ENCODE peak calls at places on chromosome 17, in seven cellular contexts. X is cardiac muscle cell; I is fibroblast of lung; K is CD8-positive, alpha-beta memory T cell; W is colonic mucosa; G is bronchial epithelial cell; S is hepatocyte. V is an unnamed sample.
A peak's percentile ranks its signal among the peaks of the same experiment; 100 is the strongest.

GRCh38 chr17:73348824-73349095 is 37.0 kb upstream of the CDC42EP4 start:
- DNase-seq in X (no peak), I (no peak), K (no peak), W (no peak), G (no peak), S (no peak), V (no peak)

GRCh38 chr17:15514469-15514868 is 47.0 kb upstream of the CDRT4 start:
- DNase-seq in X (no peak), I (no peak), K (no peak), W (no peak), G (no peak), S (no peak), V (no peak)

GRCh38 chr17:73419896-73420295 is 108.1 kb upstream of the CDC42EP4 start:
- DNase-seq in X (no peak), I (peak; percentile 11), K (no peak), W (no peak), G (no peak), S (no peak), V (no peak)

GRCh38 chr17:50545306-50545705 is 1.7 kb upstream of the SPATA20 start:
- DNase-seq in X (no peak), I (no peak), K (no peak), W (peak; percentile 58), G (no peak), S (no peak), V (no peak)

GRCh38 chr17:69375229-69375628 is 39.3 kb upstream of the MAP2K6 start:
- DNase-seq in X (no peak), I (no peak), K (no peak), W (no peak), G (no peak), S (no peak), V (no peak)

GRCh38 chr17:77298811-77299210 is 158.0 kb downstream of the SEC14L1 start:
- DNase-seq in X (no peak), I (no peak), K (no peak), W (no peak), G (no peak), S (no peak), V (no peak)

GRCh38 chr17:60524463-60525346 is 1.3 kb downstream of the APPBP2 start:
- DNase-seq in X (peak; percentile 3), I (peak; percentile 75), K (no peak), W (no peak), G (peak; percentile 19), S (peak; percentile 13), V (no peak)

GRCh38 chr17:66650490-66650877 is 184.4 kb upstream of the CACNG5 start:
- DNase-seq in X (no peak), I (no peak), K (no peak), W (no peak), G (no peak), S (no peak), V (no peak)

GRCh38 chr17:65902831-65903549 is 288.9 kb downstream of the CEP112 start:
- DNase-seq in X (no peak), I (no peak), K (no peak), W (no peak), G (no peak), S (no peak), V (peak; percentile 32)

GRCh38 chr17:17845046-17845775 is 8.4 kb upstream of the SREBF1 start:
- DNase-seq in X (no peak), I (no peak), K (no peak), W (no peak), G (no peak), S (no peak), V (no peak)

GRCh38 chr17:72110231-72110952 is 10.4 kb upstream of the SOX9 start:
- DNase-seq in X (no peak), I (no peak), K (no peak), W (peak; percentile 23), G (peak; percentile 40), S (no peak), V (no peak)

GRCh38 chr17:50645748-50646682 is 11.3 kb downstream of the ABCC3 start:
- DNase-seq in X (no peak), I (no peak), K (no peak), W (no peak), G (no peak), S (no peak), V (no peak)

GRCh38 chr17:81715872-81716673 is 4.0 kb downstream of the SLC25A10 start:
- DNase-seq in X (no peak), I (no peak), K (no peak), W (no peak), G (no peak), S (no peak), V (no peak)

GRCh38 chr17:14797801-14798200 is 467.3 kb downstream of the PMP22 start:
- DNase-seq in X (no peak), I (no peak), K (no peak), W (no peak), G (no peak), S (no peak), V (no peak)

GRCh38 chr17:17976931-17977570 is 4.4 kb downstream of the DRC3 start:
- DNase-seq in X (no peak), I (no peak), K (no peak), W (no peak), G (no peak), S (no peak), V (no peak)

GRCh38 chr17:48477235-48477634 is 47.2 kb upstream of the SKAP1 start:
- DNase-seq in X (no peak), I (no peak), K (no peak), W (no peak), G (no peak), S (no peak), V (no peak)

GRCh38 chr17:69565447-69565846 is 150.9 kb downstream of the MAP2K6 start:
- DNase-seq in X (no peak), I (no peak), K (no peak), W (no peak), G (no peak), S (no peak), V (no peak)

GRCh38 chr17:75242461-75243042 is 18.9 kb downstream of the GGA3 start:
- DNase-seq in X (no peak), I (no peak), K (peak; percentile 38), W (no peak), G (no peak), S (no peak), V (peak; percentile 32)

GRCh38 chr17:11990363-11990983 is 6.8 kb downstream of the ZNF18 start:
- DNase-seq in X (no peak), I (no peak), K (no peak), W (peak; percentile 34), G (no peak), S (no peak), V (no peak)

GRCh38 chr17:5513610-5514009 is 27.2 kb downstream of the MIS12 start:
- DNase-seq in X (no peak), I (no peak), K (no peak), W (no peak), G (no peak), S (no peak), V (no peak)

GRCh38 chr17:21024024-21024423 is 18.8 kb downstream of the USP22 start:
- DNase-seq in X (no peak), I (no peak), K (no peak), W (no peak), G (no peak), S (no peak), V (peak; percentile 2)

GRCh38 chr17:2980211-2980903 is 83.0 kb downstream of the OR1D5 start:
- DNase-seq in X (no peak), I (no peak), K (no peak), W (no peak), G (no peak), S (no peak), V (no peak)

GRCh38 chr17:41754066-41754465 is 19.6 kb upstream of the HAP1 start:
- DNase-seq in X (no peak), I (no peak), K (no peak), W (no peak), G (no peak), S (no peak), V (no peak)

GRCh38 chr17:73720187-73720834 is 76.1 kb upstream of the SDK2 start:
- DNase-seq in X (peak; percentile 36), I (no peak), K (no peak), W (no peak), G (no peak), S (no peak), V (peak; percentile 50)

GRCh38 chr17:6514371-6514770 is 42.0 kb downstream of the PITPNM3 start:
- DNase-seq in X (no peak), I (no peak), K (no peak), W (no peak), G (no peak), S (no peak), V (no peak)

GRCh38 chr17:32491371-32492280 is 4.8 kb downstream of the CDK5R1 start:
- DNase-seq in X (no peak), I (no peak), K (no peak), W (no peak), G (peak; percentile 12), S (no peak), V (peak; percentile 63)
- H3K4me3 ChIP-seq in X (no peak overlapping the region), I (no peak overlapping the region), K (peak overlapping the region; percentile 26), W (no peak overlapping the region), G (no peak overlapping the region), S (no peak overlapping the region), V (no peak overlapping the region)

DNA sequence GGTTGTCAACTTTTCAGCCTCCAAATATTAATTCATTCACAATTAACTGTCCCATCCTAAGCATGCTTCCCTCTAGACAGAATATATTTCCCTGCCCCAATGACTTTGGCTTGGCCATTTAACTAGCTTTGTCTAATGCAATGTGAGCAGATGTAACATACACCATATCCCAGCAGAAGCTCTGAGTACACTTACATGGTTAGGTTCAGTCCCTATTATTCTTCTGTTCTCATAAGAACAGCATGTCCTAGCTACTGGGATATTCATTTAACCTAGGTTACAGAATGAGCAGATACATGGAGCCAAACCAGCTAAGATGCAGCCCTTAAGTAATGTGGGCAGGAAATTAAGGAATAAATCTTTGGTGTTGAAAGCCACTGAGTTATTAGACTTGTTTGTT is 31.8 kb downstream of the MED13 start:
- DNase-seq in X (no peak), I (no peak), K (no peak), W (no peak), G (no peak), S (no peak), V (no peak)
- H3K36me3 ChIP-seq in X (peaks cover 57% of the 10 kb centered on the region), I (peaks cover 15% of the 10 kb centered on the region), K (peaks cover 32% of the 10 kb centered on the region), W (peaks cover 43% of the 10 kb centered on the region), G (peaks cover 12% of the 10 kb centered on the region), S (no peaks in the 10 kb centered on the region), V (peaks cover 30% of the 10 kb centered on the region)

GRCh38 chr17:79630120-79630519 is 19.3 kb upstream of the RBFOX3 start:
- DNase-seq in X (no peak), I (no peak), K (no peak), W (no peak), G (no peak), S (no peak), V (peak; percentile 33)

GRCh38 chr17:79627766-79628690 is 17.2 kb upstream of the RBFOX3 start:
- DNase-seq in X (no peak), I (no peak), K (no peak), W (no peak), G (no peak), S (no peak), V (peak; percentile 23)

GRCh38 chr17:79628861-79629547 is 18.2 kb upstream of the RBFOX3 start:
- DNase-seq in X (no peak), I (no peak), K (no peak), W (no peak), G (no peak), S (no peak), V (peak; percentile 16)

GRCh38 chr17:79630821-79631639 is 20.2 kb upstream of the RBFOX3 start:
- DNase-seq in X (no peak), I (no peak), K (no peak), W (no peak), G (no peak), S (no peak), V (peak; percentile 26)

GRCh38 chr17:79629548-79630049 is 18.7 kb upstream of the RBFOX3 start:
- DNase-seq in X (no peak), I (no peak), K (no peak), W (no peak), G (no peak), S (no peak), V (no peak)
- H3K27me3 ChIP-seq in X (peaks cover 10% of the 10 kb centered on the region), I (no peaks in the 10 kb centered on the region), K (peaks cover 5% of the 10 kb centered on the region), W (no peaks in the 10 kb centered on the region), G (no peaks in the 10 kb centered on the region), S (no peaks in the 10 kb centered on the region), V (no peaks in the 10 kb centered on the region)

GRCh38 chr17:43714338-43715149 is 44.0 kb downstream of the SOST start:
- DNase-seq in X (no peak), I (no peak), K (no peak), W (no peak), G (peak; percentile 66), S (no peak), V (no peak)
- H3K4me3 ChIP-seq in X (no peak overlapping the region), I (no peak overlapping the region), K (no peak overlapping the region), W (no peak overlapping the region), G (no peak overlapping the region), S (no peak overlapping the region), V (no peak overlapping the region)